ENCODE peak calls at places on chromosome 5, in four cellular contexts. C, N, O and R are unnamed samples. For H3K27me3, the result is how much of the 10 kb centered on the place peaks cover.

GRCh38 chr5:132257131-132258101 is at the start of gene PDLIM4:
- DNase-seq in C (no peak), N (peak), O (peak), R (no peak)

GRCh38 chr5:132180134-132180745 is 47.4 kb downstream of the P4HA2 start:
- DNase-seq in N (peak), O (peak), C (peak), R (peak)

GRCh38 chr5:132050661-132051371 is 9.6 kb upstream of the IL3 start:
- DNase-seq in N (no peak), C (no peak), O (no peak), R (no peak)

GRCh38 chr5:53031695-53032096 is 42.5 kb downstream of the ITGA2 start:
- DNase-seq in N (peak), O (peak), C (peak), R (peak)

GRCh38 chr5:112784726-112785125 is 47.0 kb downstream of the APC start:
- DNase-seq in C (no peak), N (peak), O (no peak), R (no peak)

GRCh38 chr5:5432020-5432707 is 9.7 kb downstream of the ICE1 start:
- DNase-seq in O (no peak), N (peak), C (no peak), R (no peak)

GRCh38 chr5:125550237-125550636 is 803.8 kb upstream of the ZNF608 start:
- DNase-seq in N (peak), O (no peak), C (no peak), R (no peak)

GRCh38 chr5:80739057-80739456 is 84.3 kb upstream of the DHFR start:
- DNase-seq in N (no peak), O (no peak), C (no peak), R (no peak)

GRCh38 chr5:150227606-150228273 is 37.9 kb downstream of the SLC6A7 start:
- DNase-seq in O (peak), C (no peak), N (peak), R (no peak)

GRCh38 chr5:78288246-78288645 is 6.3 kb downstream of the AP3B1 start:
- DNase-seq in N (peak), O (no peak), C (no peak), R (no peak)

GRCh38 chr5:168656633-168657032 is 77.5 kb upstream of the PANK3 start:
- DNase-seq in C (no peak), N (peak), O (no peak), R (no peak)

DNA sequence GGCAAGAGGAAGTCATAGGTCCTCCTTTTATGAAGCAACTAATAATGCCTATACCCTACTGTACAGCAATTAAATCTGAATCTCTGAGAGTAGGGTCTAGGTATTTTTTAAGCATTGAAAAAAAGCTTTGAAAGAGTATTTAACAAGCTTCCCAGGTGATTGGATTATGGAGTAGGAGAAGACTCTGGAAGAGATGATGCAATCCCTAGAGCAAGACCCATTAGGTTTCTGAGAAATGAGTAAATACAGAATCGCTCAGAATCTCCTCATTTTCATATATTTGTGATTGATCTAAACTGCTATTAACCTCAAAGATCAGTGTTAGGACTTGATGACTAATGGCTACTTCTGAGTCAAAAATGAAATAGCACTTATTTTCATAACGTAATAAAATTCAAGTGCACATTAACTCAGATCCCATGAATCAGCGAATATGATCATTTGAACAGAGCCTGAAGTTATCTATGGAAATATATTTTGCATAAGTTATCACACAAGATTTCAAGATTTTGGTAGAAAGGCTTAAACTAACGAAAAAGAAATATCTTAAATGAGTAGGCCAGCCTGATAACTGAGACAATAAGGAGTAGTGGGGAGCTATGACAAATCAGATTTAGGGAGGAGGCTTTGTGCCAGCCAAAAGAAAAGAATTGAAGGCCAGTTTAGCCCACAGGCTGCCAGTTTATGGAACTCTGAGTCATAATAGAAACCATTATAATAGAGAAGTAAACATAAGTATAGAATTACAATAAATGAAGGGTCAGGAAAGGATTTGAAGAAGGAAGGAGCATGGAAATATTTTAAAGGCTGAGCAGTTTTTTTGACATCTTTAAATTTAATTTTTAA is 106.7 kb upstream of the OSMR start:
- DNase-seq in O (peak), N (no peak), C (no peak), R (no peak)
- H3K4me3 ChIP-seq in O (no peak), N (no peak), C (no peak), R (no peak)

GRCh38 chr5:1362242-1363015 is 17.5 kb upstream of the CLPTM1L start:
- DNase-seq in C (no peak), N (no peak), O (no peak), R (no peak)

GRCh38 chr5:1360861-1361260 is 16.0 kb upstream of the CLPTM1L start:
- DNase-seq in N (no peak), C (no peak), O (no peak), R (no peak)

GRCh38 chr5:1363581-1363980 is 18.7 kb upstream of the CLPTM1L start:
- DNase-seq in O (no peak), N (no peak), C (no peak), R (no peak)

GRCh38 chr5:1364211-1364610 is 19.3 kb upstream of the CLPTM1L start:
- DNase-seq in O (no peak), C (no peak), N (no peak), R (no peak)

GRCh38 chr5:1363160-1363559 is 18.3 kb upstream of the CLPTM1L start:
- DNase-seq in O (no peak), C (no peak), N (no peak), R (no peak)
- H3K27me3 ChIP-seq in O (half or more), C (under half), N (under half), R (under half)

GRCh38 chr5:86572825-86573224 is 44.9 kb upstream of the COX7C start:
- DNase-seq in N (no peak), C (no peak), O (no peak), R (no peak)

GRCh38 chr5:86565197-86565789 is 52.4 kb upstream of the COX7C start:
- DNase-seq in N (no peak), C (no peak), O (no peak), R (peak)

DNA sequence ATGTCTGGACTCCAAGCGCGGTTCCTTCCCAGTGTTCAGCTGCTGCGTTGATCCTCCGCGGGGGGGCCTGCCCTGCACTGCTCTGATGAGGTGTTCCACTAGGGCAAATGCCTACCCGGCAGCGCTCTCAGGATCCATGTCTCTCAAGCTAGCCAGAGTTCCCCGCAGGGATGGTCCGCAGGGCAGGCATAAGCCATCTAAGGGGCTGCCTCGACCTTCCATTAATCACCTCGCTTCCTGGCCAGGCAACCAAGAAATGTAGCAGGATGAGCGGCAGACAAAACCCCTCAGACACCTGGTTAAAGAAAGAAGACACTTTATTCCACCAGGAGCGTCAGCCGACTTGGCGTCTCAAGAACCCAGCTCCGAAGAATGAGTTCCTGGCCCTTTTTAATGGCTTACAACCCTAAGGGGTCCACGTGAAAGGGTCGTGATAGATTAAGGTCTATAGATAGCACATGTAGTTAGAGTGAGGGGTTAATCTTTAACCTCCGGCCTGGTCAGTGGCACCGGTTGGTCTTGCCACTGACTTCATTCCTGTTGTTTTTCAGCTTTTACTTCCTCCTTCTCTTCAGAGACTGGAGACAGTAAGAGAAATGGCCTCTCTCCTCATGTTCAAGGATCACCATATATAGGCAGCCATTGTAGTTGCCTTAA is 47.2 kb upstream of the COX7C start:
- DNase-seq in N (no peak), O (no peak), C (peak), R (no peak)
- H3K4me3 ChIP-seq in N (no peak), O (no peak), C (no peak), R (no peak)

GRCh38 chr5:40395241-40395640 is 284.5 kb upstream of the PTGER4 start:
- DNase-seq in C (no peak), N (no peak), O (no peak), R (no peak)

GRCh38 chr5:40399349-40399748 is 280.4 kb upstream of the PTGER4 start:
- DNase-seq in O (no peak), C (no peak), N (peak), R (no peak)

GRCh38 chr5:40394715-40395114 is 285.0 kb upstream of the PTGER4 start:
- DNase-seq in N (no peak), O (no peak), C (no peak), R (no peak)

GRCh38 chr5:40397976-40398375 is 281.7 kb upstream of the PTGER4 start:
- DNase-seq in N (no peak), O (no peak), C (no peak), R (no peak)

GRCh38 chr5:40396312-40396711 is 283.4 kb upstream of the PTGER4 start:
- DNase-seq in C (no peak), O (no peak), N (no peak), R (no peak)
- H3K27me3 ChIP-seq in C (under half), O (under half), N (under half), R (under half)

GRCh38 chr5:166979576-166979975 is 1311.9 kb upstream of the WWC1 start:
- DNase-seq in N (no peak), C (no peak), O (no peak), R (no peak)
- H3K4me3 ChIP-seq in N (peak), C (peak), O (no peak), R (peak)

GRCh38 chr5:76867027-76867426 is 17.2 kb downstream of the S100Z start:
- DNase-seq in C (no peak), N (no peak), O (no peak), R (no peak)
- H3K27me3 ChIP-seq in C (under half), N (under half), O (under half), R (under half)

GRCh38 chr5:173829826-173830225 is 58.3 kb upstream of the CPEB4 start:
- DNase-seq in C (no peak), O (peak), N (peak), R (peak)

GRCh38 chr5:173833200-173833599 is 54.9 kb upstream of the CPEB4 start:
- DNase-seq in O (no peak), N (peak), C (no peak), R (no peak)

GRCh38 chr5:173832386-173832785 is 55.8 kb upstream of the CPEB4 start:
- DNase-seq in O (no peak), C (no peak), N (no peak), R (no peak)

GRCh38 chr5:173830421-173830820 is 57.7 kb upstream of the CPEB4 start:
- DNase-seq in O (no peak), C (no peak), N (no peak), R (no peak)

GRCh38 chr5:173831196-173831914 is 56.8 kb upstream of the CPEB4 start:
- DNase-seq in O (no peak), C (peak), N (no peak), R (no peak)
- H3K4me3 ChIP-seq in O (no peak), C (no peak), N (no peak), R (no peak)

GRCh38 chr5:173245319-173246134 is 10.5 kb upstream of the NKX2-5 start:
- DNase-seq in O (no peak), N (no peak), C (no peak), R (no peak)

GRCh38 chr5:173248481-173248880 is 13.5 kb upstream of the NKX2-5 start:
- DNase-seq in N (no peak), O (no peak), C (no peak), R (no peak)

GRCh38 chr5:173247050-173247449 is 12.0 kb upstream of the NKX2-5 start:
- DNase-seq in O (no peak), N (no peak), C (no peak), R (no peak)

GRCh38 chr5:173246135-173246495 is 11.1 kb upstream of the NKX2-5 start:
- DNase-seq in O (no peak), C (no peak), N (no peak), R (no peak)

DNA sequence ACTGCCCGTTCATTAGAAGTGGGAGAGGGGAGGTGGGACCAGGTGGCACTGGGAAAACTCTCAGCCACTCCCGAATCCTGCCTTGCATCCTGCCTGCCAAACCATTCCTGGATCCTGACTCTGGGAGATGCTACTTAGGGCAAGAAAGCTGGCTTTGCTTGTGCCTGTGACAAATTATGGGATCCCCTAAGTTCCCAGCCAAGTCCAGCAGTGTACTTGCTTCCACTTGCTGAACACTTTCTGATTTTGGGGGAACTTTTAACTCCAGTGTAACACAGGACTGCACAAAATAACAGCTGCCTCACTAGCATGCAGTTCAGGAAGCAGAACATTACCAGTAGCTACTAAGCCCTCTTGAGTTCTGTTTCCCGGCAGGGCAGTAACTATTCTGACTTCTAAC is 12.5 kb upstream of the NKX2-5 start:
- DNase-seq in N (no peak), C (no peak), O (no peak), R (no peak)
- H3K27me3 ChIP-seq in N (half or more), C (under half), O (under half), R (half or more)

DNA sequence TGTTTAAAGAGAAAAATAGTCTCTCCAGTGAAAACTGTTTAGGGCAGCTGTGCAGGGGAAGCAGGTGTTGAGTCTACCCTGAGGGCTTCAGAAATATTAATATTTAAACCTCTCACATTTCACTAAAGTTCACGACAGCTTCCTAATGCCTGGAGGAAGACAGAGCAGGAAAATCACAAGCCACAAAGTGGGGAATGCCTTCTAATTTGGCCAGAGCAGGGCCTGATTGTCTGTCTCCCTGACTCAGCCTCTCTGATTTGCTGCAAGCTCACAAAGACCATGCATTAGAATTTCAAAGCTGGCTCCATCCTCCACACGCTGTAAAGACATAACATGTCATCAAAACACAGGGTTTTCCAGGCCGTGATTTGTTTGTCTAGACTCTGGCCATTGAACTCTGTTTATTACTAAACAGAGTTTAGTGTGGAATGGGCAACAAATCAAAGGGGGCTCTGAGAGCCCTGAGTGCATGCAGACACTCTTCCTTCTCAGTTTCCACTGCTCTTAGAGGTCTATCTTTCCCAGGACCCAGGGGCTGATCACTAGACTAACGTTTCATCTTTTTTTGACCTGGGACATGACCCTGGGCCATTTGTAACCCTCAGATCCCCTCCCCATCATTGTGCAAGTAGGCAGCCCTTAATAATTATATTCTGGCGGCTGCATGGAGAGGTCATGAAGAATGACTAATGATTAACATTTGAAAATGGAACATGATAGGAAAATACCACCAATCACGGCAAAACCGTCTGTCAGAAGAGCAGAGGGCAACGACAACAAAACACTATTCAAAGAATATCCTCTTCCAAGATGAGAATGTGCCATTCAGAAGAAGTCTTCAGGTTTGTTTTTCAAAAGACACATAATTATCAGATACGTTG is 140.3 kb downstream of the ENC1 start:
- DNase-seq in C (no peak), O (no peak), N (no peak), R (no peak)
- H3K4me3 ChIP-seq in C (no peak), O (no peak), N (no peak), R (no peak)

GRCh38 chr5:176629853-176630680 is at the start of the genes EIF4E1B and SNCB:
- DNase-seq in O (peak), N (peak), C (peak), R (no peak)

GRCh38 chr5:176627582-176627981 is 2.8 kb downstream of the SNCB start:
- DNase-seq in O (no peak), N (no peak), C (no peak), R (no peak)

GRCh38 chr5:176629317-176629852 is 949 bp downstream of the SNCB start:
- DNase-seq in N (no peak), C (no peak), O (no peak), R (no peak)

GRCh38 chr5:176626876-176627236 is 3.5 kb downstream of the SNCB start:
- DNase-seq in C (no peak), O (no peak), N (no peak), R (no peak)

GRCh38 chr5:176628406-176629228 is 1.7 kb downstream of the SNCB start:
- DNase-seq in C (no peak), O (no peak), N (no peak), R (no peak)
- H3K27me3 ChIP-seq in C (under half), O (under half), N (under half), R (half or more)